ENCODE peak calls at places on chromosomes 6 and 20, in nine cellular contexts. One of them, this sample, is unnamed.

GRCh38 chr6:33298773-33299236 is at the start of gene RGL2:
- DNase-seq in PC-3: peak; percentile 47
- DNase-seq in tibial nerve: peak; percentile 73
- DNase-seq in AG04450: no peak
- DNase-seq in MM.1S: peak; percentile 67
- DNase-seq in ovary: peak; percentile 87
- DNase-seq in HCT116: no peak
- DNase-seq in K562: peak; percentile 88
- DNase-seq in lower leg skin: peak; percentile 97
- DNase-seq in this sample: no peak

GRCh38 chr20:24912397-24913075 is 36.5 kb upstream of the CST7 start:
- DNase-seq in PC-3: no peak
- DNase-seq in tibial nerve: no peak
- DNase-seq in AG04450: no peak
- DNase-seq in MM.1S: no peak
- DNase-seq in ovary: no peak
- DNase-seq in HCT116: no peak
- DNase-seq in K562: no peak
- DNase-seq in lower leg skin: peak; percentile 65
- DNase-seq in this sample: no peak

GRCh38 chr6:79420054-79420453 is 117.2 kb downstream of the LCA5 start:
- DNase-seq in PC-3: no peak
- DNase-seq in tibial nerve: no peak
- DNase-seq in AG04450: no peak
- DNase-seq in MM.1S: no peak
- DNase-seq in ovary: no peak
- DNase-seq in HCT116: no peak
- DNase-seq in K562: no peak
- DNase-seq in lower leg skin: no peak
- DNase-seq in this sample: no peak

GRCh38 chr6:25750911-25751310 is 3.6 kb upstream of the SLC17A4 start:
- DNase-seq in PC-3: no peak
- DNase-seq in tibial nerve: no peak
- DNase-seq in AG04450: no peak
- DNase-seq in MM.1S: no peak
- DNase-seq in ovary: no peak
- DNase-seq in HCT116: no peak
- DNase-seq in K562: no peak
- DNase-seq in lower leg skin: no peak
- DNase-seq in this sample: no peak

GRCh38 chr6:506508-506907 is 115.0 kb downstream of the IRF4 start:
- DNase-seq in PC-3: no peak
- DNase-seq in tibial nerve: no peak
- DNase-seq in AG04450: no peak
- DNase-seq in MM.1S: no peak
- DNase-seq in ovary: no peak
- DNase-seq in HCT116: no peak
- DNase-seq in K562: no peak
- DNase-seq in lower leg skin: no peak
- DNase-seq in this sample: no peak

GRCh38 chr6:30954631-30955366 is 14.0 kb downstream of the MUCL3 start:
- DNase-seq in PC-3: no peak
- DNase-seq in tibial nerve: no peak
- DNase-seq in AG04450: no peak
- DNase-seq in MM.1S: no peak
- DNase-seq in ovary: no peak
- DNase-seq in HCT116: no peak
- DNase-seq in K562: no peak
- DNase-seq in lower leg skin: no peak
- DNase-seq in this sample: no peak

GRCh38 chr6:132491303-132491702 is 21.6 kb downstream of the STX7 start:
- DNase-seq in PC-3: no peak
- DNase-seq in tibial nerve: no peak
- DNase-seq in AG04450: no peak
- DNase-seq in MM.1S: no peak
- DNase-seq in ovary: no peak
- DNase-seq in HCT116: no peak
- DNase-seq in K562: peak; percentile 61
- DNase-seq in lower leg skin: no peak
- DNase-seq in this sample: no peak

GRCh38 chr6:54053893-54054391 is 57.3 kb upstream of the MLIP start:
- DNase-seq in PC-3: peak; percentile 73
- DNase-seq in tibial nerve: no peak
- DNase-seq in AG04450: peak; percentile 65
- DNase-seq in MM.1S: no peak
- DNase-seq in ovary: no peak
- DNase-seq in HCT116: peak; percentile 48
- DNase-seq in K562: no peak
- DNase-seq in lower leg skin: no peak
- DNase-seq in this sample: peak; percentile 18

GRCh38 chr20:37796733-37797132 is 102.9 kb downstream of the CTNNBL1 start:
- DNase-seq in PC-3: no peak
- DNase-seq in tibial nerve: no peak
- DNase-seq in AG04450: no peak
- DNase-seq in MM.1S: no peak
- DNase-seq in ovary: no peak
- DNase-seq in HCT116: no peak
- DNase-seq in K562: no peak
- DNase-seq in lower leg skin: no peak
- DNase-seq in this sample: no peak

GRCh38 chr6:49980898-49981297 is 11.5 kb upstream of the DEFB113 start:
- DNase-seq in PC-3: no peak
- DNase-seq in tibial nerve: no peak
- DNase-seq in AG04450: no peak
- DNase-seq in MM.1S: no peak
- DNase-seq in ovary: no peak
- DNase-seq in HCT116: no peak
- DNase-seq in K562: peak; percentile 23
- DNase-seq in lower leg skin: no peak
- DNase-seq in this sample: no peak
- TF ChIP-seq CTCF in PC-3: no peak
- TF ChIP-seq CTCF in tibial nerve: no peak
- TF ChIP-seq CTCF in AG04450: no peak
- TF ChIP-seq CTCF in MM.1S: no peak
- TF ChIP-seq CTCF in ovary: no peak
- TF ChIP-seq CTCF in HCT116: no peak
- TF ChIP-seq CTCF in K562: no peak
- TF ChIP-seq CTCF in lower leg skin: no peak
- TF ChIP-seq CTCF in this sample: no peak

GRCh38 chr6:27542485-27542884 is 69.6 kb upstream of the ZNF184 start:
- DNase-seq in PC-3: peak; percentile 54
- DNase-seq in tibial nerve: no peak
- DNase-seq in AG04450: no peak
- DNase-seq in MM.1S: no peak
- DNase-seq in ovary: no peak
- DNase-seq in HCT116: no peak
- DNase-seq in K562: no peak
- DNase-seq in lower leg skin: no peak
- DNase-seq in this sample: no peak

GRCh38 chr6:27544612-27545260 is 71.8 kb upstream of the ZNF184 start:
- DNase-seq in PC-3: no peak
- DNase-seq in tibial nerve: no peak
- DNase-seq in AG04450: no peak
- DNase-seq in MM.1S: no peak
- DNase-seq in ovary: no peak
- DNase-seq in HCT116: no peak
- DNase-seq in K562: peak; percentile 63
- DNase-seq in lower leg skin: no peak
- DNase-seq in this sample: no peak

GRCh38 chr6:27541212-27541931 is 68.5 kb upstream of the ZNF184 start:
- DNase-seq in PC-3: peak; percentile 61
- DNase-seq in tibial nerve: no peak
- DNase-seq in AG04450: no peak
- DNase-seq in MM.1S: no peak
- DNase-seq in ovary: no peak
- DNase-seq in HCT116: peak; percentile 68
- DNase-seq in K562: peak; percentile 89
- DNase-seq in lower leg skin: no peak
- DNase-seq in this sample: no peak

GRCh38 chr6:27541932-27542297 is 69.0 kb upstream of the ZNF184 start:
- DNase-seq in PC-3: no peak
- DNase-seq in tibial nerve: no peak
- DNase-seq in AG04450: no peak
- DNase-seq in MM.1S: no peak
- DNase-seq in ovary: no peak
- DNase-seq in HCT116: no peak
- DNase-seq in K562: no peak
- DNase-seq in lower leg skin: no peak
- DNase-seq in this sample: no peak

DNA sequence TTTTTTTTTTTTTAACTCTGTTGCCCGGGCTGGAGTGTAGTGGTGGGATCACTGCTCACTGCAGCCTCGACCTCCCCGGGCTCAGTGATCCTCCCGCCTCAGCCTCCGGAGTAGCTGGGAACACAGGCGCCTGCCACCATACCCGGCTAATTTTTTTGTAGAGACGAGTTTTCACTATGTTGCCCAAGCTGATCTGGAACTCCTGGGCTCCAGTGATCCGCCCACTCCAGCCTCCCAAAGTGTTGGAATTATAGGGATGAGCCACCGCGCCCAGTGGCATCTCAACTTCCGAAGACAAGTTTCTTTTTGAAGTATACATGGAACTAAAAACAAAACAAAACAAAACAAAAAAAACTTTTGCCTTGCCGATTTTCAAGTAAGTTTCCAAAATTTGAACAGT is 66.6 kb upstream of the ZNF184 start:
- DNase-seq in PC-3: no peak
- DNase-seq in tibial nerve: no peak
- DNase-seq in AG04450: no peak
- DNase-seq in MM.1S: no peak
- DNase-seq in ovary: no peak
- DNase-seq in HCT116: no peak
- DNase-seq in K562: no peak
- DNase-seq in lower leg skin: no peak
- DNase-seq in this sample: no peak
- H3K4me3 ChIP-seq in PC-3: no peak overlapping the region
- H3K4me3 ChIP-seq in tibial nerve: no peak overlapping the region
- H3K4me3 ChIP-seq in AG04450: no peak overlapping the region
- H3K4me3 ChIP-seq in MM.1S: no peak overlapping the region
- H3K4me3 ChIP-seq in ovary: no peak overlapping the region
- H3K4me3 ChIP-seq in HCT116: peak overlapping the region; percentile 30
- H3K4me3 ChIP-seq in K562: no peak overlapping the region
- H3K4me3 ChIP-seq in lower leg skin: no peak overlapping the region
- H3K4me3 ChIP-seq in this sample: no peak overlapping the region

DNA sequence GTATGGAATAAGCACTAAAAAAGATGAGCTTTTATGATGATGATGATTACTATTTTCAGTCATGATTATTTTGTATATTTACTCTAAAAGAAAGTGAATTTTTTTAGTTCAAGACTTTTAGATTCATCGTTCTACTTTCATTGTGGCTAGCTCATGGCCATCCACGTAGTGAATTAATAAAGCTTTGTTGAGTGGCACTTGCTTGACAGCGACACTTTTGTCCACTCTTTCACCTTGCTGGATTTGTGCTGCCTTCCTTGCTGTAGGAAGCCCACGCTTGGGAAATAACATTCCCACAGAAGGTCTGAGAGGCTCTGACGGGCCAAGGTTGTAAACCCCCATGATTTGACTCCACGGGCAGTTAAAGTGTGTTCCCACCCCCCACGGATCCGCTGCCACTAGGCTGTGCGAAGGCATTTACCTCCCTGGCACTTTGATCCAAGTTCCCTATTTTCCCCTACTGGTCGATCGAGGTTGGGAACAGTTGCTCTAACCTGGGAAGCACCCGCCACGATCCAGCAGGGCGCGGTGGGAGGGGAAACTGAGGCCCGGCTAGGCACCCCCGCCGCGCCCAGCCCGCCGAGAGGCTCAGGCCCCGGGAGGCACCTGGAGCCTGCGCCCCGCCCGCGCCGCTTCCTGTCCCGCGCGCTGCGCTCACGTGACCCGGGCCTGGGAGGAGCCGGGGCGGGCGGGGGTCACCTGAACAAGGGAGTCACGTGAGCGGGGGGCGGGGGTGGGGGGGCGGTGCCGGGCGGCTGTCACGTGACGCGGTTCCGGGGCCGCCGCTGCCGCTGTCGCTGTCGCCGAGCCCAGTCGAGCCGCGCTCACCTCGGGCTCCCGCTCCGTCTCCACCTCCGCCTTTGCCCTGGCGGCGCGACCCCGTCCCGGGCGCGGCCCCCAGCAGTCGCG is at the start of gene IGF2R:
- DNase-seq in PC-3: peak; percentile 81
- DNase-seq in tibial nerve: peak; percentile 95
- DNase-seq in AG04450: no peak
- DNase-seq in MM.1S: peak; percentile 89
- DNase-seq in ovary: peak; percentile 95
- DNase-seq in HCT116: peak; percentile 62
- DNase-seq in K562: peak; percentile 97
- DNase-seq in lower leg skin: peak; percentile 98
- DNase-seq in this sample: no peak
- TF ChIP-seq CTCF in PC-3: no peak
- TF ChIP-seq CTCF in tibial nerve: peak; percentile 34
- TF ChIP-seq CTCF in AG04450: peak; percentile 15
- TF ChIP-seq CTCF in MM.1S: no peak
- TF ChIP-seq CTCF in ovary: no peak
- TF ChIP-seq CTCF in HCT116: no peak
- TF ChIP-seq CTCF in K562: peak; percentile 1
- TF ChIP-seq CTCF in lower leg skin: no peak
- TF ChIP-seq CTCF in this sample: peak; percentile 14

GRCh38 chr20:36064661-36065426 is 89.7 kb upstream of the EPB41L1 start:
- DNase-seq in PC-3: peak; percentile 89
- DNase-seq in tibial nerve: peak; percentile 94
- DNase-seq in AG04450: peak; percentile 48
- DNase-seq in MM.1S: peak; percentile 88
- DNase-seq in ovary: peak; percentile 97
- DNase-seq in HCT116: no peak
- DNase-seq in K562: peak; percentile 90
- DNase-seq in lower leg skin: peak; percentile 99
- DNase-seq in this sample: peak; percentile 77

GRCh38 chr20:36063916-36064660 is 90.5 kb upstream of the EPB41L1 start:
- DNase-seq in PC-3: no peak
- DNase-seq in tibial nerve: no peak
- DNase-seq in AG04450: no peak
- DNase-seq in MM.1S: no peak
- DNase-seq in ovary: peak; percentile 22
- DNase-seq in HCT116: no peak
- DNase-seq in K562: no peak
- DNase-seq in lower leg skin: peak; percentile 83
- DNase-seq in this sample: no peak

GRCh38 chr20:36062799-36063198 is 91.7 kb upstream of the EPB41L1 start:
- DNase-seq in PC-3: peak; percentile 71
- DNase-seq in tibial nerve: no peak
- DNase-seq in AG04450: no peak
- DNase-seq in MM.1S: no peak
- DNase-seq in ovary: no peak
- DNase-seq in HCT116: no peak
- DNase-seq in K562: peak; percentile 62
- DNase-seq in lower leg skin: no peak
- DNase-seq in this sample: no peak

GRCh38 chr20:36061754-36062153 is 92.8 kb upstream of the EPB41L1 start:
- DNase-seq in PC-3: no peak
- DNase-seq in tibial nerve: no peak
- DNase-seq in AG04450: no peak
- DNase-seq in MM.1S: no peak
- DNase-seq in ovary: no peak
- DNase-seq in HCT116: no peak
- DNase-seq in K562: no peak
- DNase-seq in lower leg skin: peak; percentile 80
- DNase-seq in this sample: no peak

DNA sequence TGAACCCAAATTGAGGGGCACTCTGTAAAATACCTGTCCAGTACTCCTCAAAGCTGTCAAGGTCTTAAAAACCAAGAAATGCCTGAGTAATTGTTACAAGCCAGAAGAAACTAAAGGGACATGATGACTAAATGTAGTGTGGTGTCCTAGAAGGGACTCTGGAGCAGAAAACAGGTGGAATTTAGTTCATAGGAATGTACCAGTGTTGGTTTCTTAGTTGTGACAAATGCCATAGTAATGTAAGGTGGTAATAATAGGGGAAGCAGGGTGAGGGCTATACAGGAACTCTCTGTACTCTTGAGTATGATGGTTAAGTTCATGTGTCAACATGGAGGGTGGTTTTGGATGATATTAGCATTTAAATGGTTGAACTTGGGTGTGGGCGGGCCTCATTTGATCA is 92.3 kb downstream of the CNBD2 start:
- DNase-seq in PC-3: no peak
- DNase-seq in tibial nerve: no peak
- DNase-seq in AG04450: no peak
- DNase-seq in MM.1S: no peak
- DNase-seq in ovary: no peak
- DNase-seq in HCT116: no peak
- DNase-seq in K562: no peak
- DNase-seq in lower leg skin: no peak
- DNase-seq in this sample: peak; percentile 31
- H3K4me3 ChIP-seq in PC-3: no peak overlapping the region
- H3K4me3 ChIP-seq in tibial nerve: no peak overlapping the region
- H3K4me3 ChIP-seq in AG04450: no peak overlapping the region
- H3K4me3 ChIP-seq in MM.1S: no peak overlapping the region
- H3K4me3 ChIP-seq in ovary: no peak overlapping the region
- H3K4me3 ChIP-seq in HCT116: no peak overlapping the region
- H3K4me3 ChIP-seq in K562: no peak overlapping the region
- H3K4me3 ChIP-seq in lower leg skin: no peak overlapping the region
- H3K4me3 ChIP-seq in this sample: no peak overlapping the region